ENCODE peak calls at places on chromosomes 2 and 18, in five cellular contexts. One of them, this sample, is unnamed. For H3K36me3, the result is how much of the 10 kb centered on the place peaks cover.

GRCh38 chr2:176814740-176815367 is 397.7 kb upstream of the HNRNPA3 start:
- DNase-seq in fibroblast of lung: peak
- DNase-seq in CD8-positive, alpha-beta T cell: no peak
- DNase-seq in HCT116: peak
- DNase-seq in right lobe of liver: no peak
- DNase-seq in this sample: peak

GRCh38 chr2:111062417-111062816 is 58.3 kb upstream of the BCL2L11 start:
- DNase-seq in fibroblast of lung: no peak
- DNase-seq in CD8-positive, alpha-beta T cell: no peak
- DNase-seq in HCT116: no peak
- DNase-seq in right lobe of liver: no peak
- DNase-seq in this sample: no peak

GRCh38 chr18:30522288-30522929 is 520.1 kb downstream of the DSC3 start:
- DNase-seq in fibroblast of lung: no peak
- DNase-seq in CD8-positive, alpha-beta T cell: no peak
- DNase-seq in HCT116: no peak
- DNase-seq in right lobe of liver: no peak
- DNase-seq in this sample: no peak

GRCh38 chr2:217071416-217071815 is 211.6 kb upstream of the TNP1 start:
- DNase-seq in fibroblast of lung: no peak
- DNase-seq in CD8-positive, alpha-beta T cell: no peak
- DNase-seq in HCT116: no peak
- DNase-seq in right lobe of liver: no peak
- DNase-seq in this sample: no peak

GRCh38 chr2:40343904-40344303 is 108.0 kb downstream of the SLC8A1 start:
- DNase-seq in fibroblast of lung: peak
- DNase-seq in CD8-positive, alpha-beta T cell: no peak
- DNase-seq in HCT116: no peak
- DNase-seq in right lobe of liver: no peak
- DNase-seq in this sample: peak

GRCh38 chr2:64114063-64114911 is 29.9 kb downstream of the PELI1 start:
- DNase-seq in fibroblast of lung: peak
- DNase-seq in CD8-positive, alpha-beta T cell: no peak
- DNase-seq in HCT116: no peak
- DNase-seq in right lobe of liver: no peak
- DNase-seq in this sample: peak

GRCh38 chr2:9160732-9161131 is 45.9 kb upstream of the ASAP2 start:
- DNase-seq in fibroblast of lung: no peak
- DNase-seq in CD8-positive, alpha-beta T cell: no peak
- DNase-seq in HCT116: no peak
- DNase-seq in right lobe of liver: no peak
- DNase-seq in this sample: no peak

GRCh38 chr18:51342815-51343214 is 145.3 kb upstream of the MEX3C start:
- DNase-seq in fibroblast of lung: peak
- DNase-seq in CD8-positive, alpha-beta T cell: no peak
- DNase-seq in HCT116: no peak
- DNase-seq in right lobe of liver: no peak
- DNase-seq in this sample: peak

GRCh38 chr2:1754046-1754445 is 9.7 kb upstream of the PXDN start:
- DNase-seq in fibroblast of lung: no peak
- DNase-seq in CD8-positive, alpha-beta T cell: peak
- DNase-seq in HCT116: no peak
- DNase-seq in right lobe of liver: no peak
- DNase-seq in this sample: no peak

GRCh38 chr2:43438858-43439655 is 156.8 kb downstream of the THADA start:
- DNase-seq in fibroblast of lung: peak
- DNase-seq in CD8-positive, alpha-beta T cell: no peak
- DNase-seq in HCT116: no peak
- DNase-seq in right lobe of liver: no peak
- DNase-seq in this sample: no peak

GRCh38 chr2:235638541-235639192 is 144.8 kb downstream of the AGAP1 start:
- DNase-seq in fibroblast of lung: no peak
- DNase-seq in CD8-positive, alpha-beta T cell: no peak
- DNase-seq in HCT116: no peak
- DNase-seq in right lobe of liver: no peak
- DNase-seq in this sample: no peak

GRCh38 chr2:157872791-157873190 is 3.3 kb downstream of the ACVR1 start:
- DNase-seq in fibroblast of lung: no peak
- DNase-seq in CD8-positive, alpha-beta T cell: no peak
- DNase-seq in HCT116: no peak
- DNase-seq in right lobe of liver: no peak
- DNase-seq in this sample: no peak

GRCh38 chr18:64380117-64380516 is 231.2 kb upstream of the LINC00305 start:
- DNase-seq in fibroblast of lung: no peak
- DNase-seq in CD8-positive, alpha-beta T cell: no peak
- DNase-seq in HCT116: no peak
- DNase-seq in right lobe of liver: no peak
- DNase-seq in this sample: no peak

GRCh38 chr2:36379710-36380448 is 24.3 kb downstream of the CRIM1 start:
- DNase-seq in fibroblast of lung: peak
- DNase-seq in CD8-positive, alpha-beta T cell: no peak
- DNase-seq in HCT116: no peak
- DNase-seq in right lobe of liver: no peak
- DNase-seq in this sample: peak

GRCh38 chr2:36492216-36492945 is 105.6 kb downstream of the FEZ2 start:
- DNase-seq in fibroblast of lung: peak
- DNase-seq in CD8-positive, alpha-beta T cell: no peak
- DNase-seq in HCT116: no peak
- DNase-seq in right lobe of liver: no peak
- DNase-seq in this sample: peak

GRCh38 chr2:176083796-176084261 is at the start of gene EVX2:
- DNase-seq in fibroblast of lung: no peak
- DNase-seq in CD8-positive, alpha-beta T cell: no peak
- DNase-seq in HCT116: no peak
- DNase-seq in right lobe of liver: no peak
- DNase-seq in this sample: no peak

GRCh38 chr2:236889081-236889780 is 196.5 kb upstream of the COPS8 start:
- DNase-seq in fibroblast of lung: no peak
- DNase-seq in CD8-positive, alpha-beta T cell: no peak
- DNase-seq in HCT116: no peak
- DNase-seq in right lobe of liver: no peak
- DNase-seq in this sample: no peak

GRCh38 chr2:65932571-65932970 is 500.2 kb upstream of the SPRED2 start:
- DNase-seq in fibroblast of lung: no peak
- DNase-seq in CD8-positive, alpha-beta T cell: no peak
- DNase-seq in HCT116: no peak
- DNase-seq in right lobe of liver: no peak
- DNase-seq in this sample: no peak

GRCh38 chr2:227862227-227862740 is 9.1 kb upstream of the DAW1 start:
- DNase-seq in fibroblast of lung: peak
- DNase-seq in CD8-positive, alpha-beta T cell: no peak
- DNase-seq in HCT116: peak
- DNase-seq in right lobe of liver: no peak
- DNase-seq in this sample: no peak

GRCh38 chr2:98772531-98772930 is 41.6 kb upstream of the MGAT4A start:
- DNase-seq in fibroblast of lung: peak
- DNase-seq in CD8-positive, alpha-beta T cell: no peak
- DNase-seq in HCT116: no peak
- DNase-seq in right lobe of liver: no peak
- DNase-seq in this sample: peak

GRCh38 chr2:98769784-98770183 is 38.9 kb upstream of the MGAT4A start:
- DNase-seq in fibroblast of lung: no peak
- DNase-seq in CD8-positive, alpha-beta T cell: peak
- DNase-seq in HCT116: no peak
- DNase-seq in right lobe of liver: no peak
- DNase-seq in this sample: no peak

GRCh38 chr2:98771771-98772521 is 41.0 kb upstream of the MGAT4A start:
- DNase-seq in fibroblast of lung: peak
- DNase-seq in CD8-positive, alpha-beta T cell: peak
- DNase-seq in HCT116: no peak
- DNase-seq in right lobe of liver: no peak
- DNase-seq in this sample: peak

GRCh38 chr2:98773169-98773568 is 42.2 kb upstream of the MGAT4A start:
- DNase-seq in fibroblast of lung: no peak
- DNase-seq in CD8-positive, alpha-beta T cell: no peak
- DNase-seq in HCT116: no peak
- DNase-seq in right lobe of liver: no peak
- DNase-seq in this sample: no peak

DNA sequence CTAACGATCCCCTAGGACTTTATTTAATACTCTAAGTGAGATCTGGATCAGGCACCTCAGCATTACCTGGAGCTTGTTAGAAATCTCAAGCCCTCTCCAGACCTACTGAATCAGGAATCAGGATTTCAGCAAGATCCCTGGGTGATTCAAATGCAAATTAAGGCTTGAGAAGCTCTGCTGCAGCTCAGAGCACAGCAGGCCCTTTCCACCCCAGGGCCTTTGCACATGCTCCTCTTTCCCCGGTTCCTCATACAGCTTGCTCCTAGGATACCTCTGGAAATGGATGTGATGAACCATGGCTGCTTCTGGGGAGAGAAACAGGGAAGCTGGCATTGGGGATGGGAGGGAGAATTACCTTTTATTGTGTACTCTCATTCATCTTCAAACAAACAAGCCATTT is 40.3 kb upstream of the MGAT4A start:
- DNase-seq in fibroblast of lung: no peak
- DNase-seq in CD8-positive, alpha-beta T cell: peak
- DNase-seq in HCT116: no peak
- DNase-seq in right lobe of liver: no peak
- DNase-seq in this sample: no peak
- H3K4me3 ChIP-seq in fibroblast of lung: no peak
- H3K4me3 ChIP-seq in CD8-positive, alpha-beta T cell: peak
- H3K4me3 ChIP-seq in HCT116: no peak
- H3K4me3 ChIP-seq in right lobe of liver: no peak
- H3K4me3 ChIP-seq in this sample: no peak

GRCh38 chr18:2589345-2590060 is 18.1 kb downstream of the NDC80 start:
- DNase-seq in fibroblast of lung: peak
- DNase-seq in CD8-positive, alpha-beta T cell: no peak
- DNase-seq in HCT116: peak
- DNase-seq in right lobe of liver: no peak
- DNase-seq in this sample: no peak

GRCh38 chr18:2587788-2588187 is 16.4 kb downstream of the NDC80 start:
- DNase-seq in fibroblast of lung: no peak
- DNase-seq in CD8-positive, alpha-beta T cell: no peak
- DNase-seq in HCT116: no peak
- DNase-seq in right lobe of liver: no peak
- DNase-seq in this sample: no peak

GRCh38 chr18:2590303-2590702 is 18.9 kb downstream of the NDC80 start:
- DNase-seq in fibroblast of lung: no peak
- DNase-seq in CD8-positive, alpha-beta T cell: no peak
- DNase-seq in HCT116: no peak
- DNase-seq in right lobe of liver: no peak
- DNase-seq in this sample: no peak

GRCh38 chr18:2588666-2589344 is 17.4 kb downstream of the NDC80 start:
- DNase-seq in fibroblast of lung: no peak
- DNase-seq in CD8-positive, alpha-beta T cell: no peak
- DNase-seq in HCT116: no peak
- DNase-seq in right lobe of liver: no peak
- DNase-seq in this sample: no peak
- H3K36me3 ChIP-seq in fibroblast of lung: under half
- H3K36me3 ChIP-seq in CD8-positive, alpha-beta T cell: under half
- H3K36me3 ChIP-seq in HCT116: half or more
- H3K36me3 ChIP-seq in right lobe of liver: under half
- H3K36me3 ChIP-seq in this sample: under half

DNA sequence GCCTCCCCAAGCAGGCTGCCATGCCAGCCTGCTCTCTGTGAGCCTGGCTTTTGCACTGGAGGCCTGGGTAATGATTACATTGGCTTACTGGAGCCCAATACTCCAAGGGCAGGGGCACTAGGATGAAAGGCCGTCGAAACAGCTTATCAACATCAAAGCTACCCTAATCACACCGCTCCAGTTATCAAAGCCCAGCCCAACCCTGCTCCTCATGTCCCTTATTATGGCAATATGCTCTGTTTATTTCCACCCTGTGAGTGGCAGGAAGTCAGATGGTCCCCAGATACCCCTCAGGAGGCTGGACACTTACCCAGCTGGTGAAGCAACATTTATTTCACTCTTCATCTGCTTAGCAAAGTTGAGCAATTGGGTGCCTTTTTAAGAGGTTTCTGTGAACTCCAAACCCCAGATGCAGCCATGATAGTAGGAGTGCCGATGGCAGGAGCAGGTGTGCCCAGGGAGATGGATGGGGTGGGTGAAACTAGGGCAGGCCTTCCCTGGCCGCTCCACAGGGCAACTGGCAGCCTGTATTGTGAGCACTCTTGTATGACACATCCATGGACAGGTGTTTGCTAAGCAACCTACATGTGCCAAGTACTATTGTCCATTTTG is 97.2 kb upstream of the ITGA6 start:
- DNase-seq in fibroblast of lung: no peak
- DNase-seq in CD8-positive, alpha-beta T cell: no peak
- DNase-seq in HCT116: no peak
- DNase-seq in right lobe of liver: no peak
- DNase-seq in this sample: no peak
- H3K27ac ChIP-seq in fibroblast of lung: no peak
- H3K27ac ChIP-seq in CD8-positive, alpha-beta T cell: no peak
- H3K27ac ChIP-seq in HCT116: no peak
- H3K27ac ChIP-seq in right lobe of liver: no peak
- H3K27ac ChIP-seq in this sample: no peak

GRCh38 chr2:160427629-160428424 is 65.8 kb downstream of the RBMS1 start:
- DNase-seq in fibroblast of lung: peak
- DNase-seq in CD8-positive, alpha-beta T cell: peak
- DNase-seq in HCT116: no peak
- DNase-seq in right lobe of liver: no peak
- DNase-seq in this sample: peak
- H3K4me3 ChIP-seq in fibroblast of lung: peak
- H3K4me3 ChIP-seq in CD8-positive, alpha-beta T cell: peak
- H3K4me3 ChIP-seq in HCT116: no peak
- H3K4me3 ChIP-seq in right lobe of liver: no peak
- H3K4me3 ChIP-seq in this sample: peak

GRCh38 chr18:73683618-73684238 is 463.9 kb downstream of the FBXO15 start:
- DNase-seq in fibroblast of lung: peak
- DNase-seq in CD8-positive, alpha-beta T cell: no peak
- DNase-seq in HCT116: no peak
- DNase-seq in right lobe of liver: no peak
- DNase-seq in this sample: peak
- H3K36me3 ChIP-seq in fibroblast of lung: under half
- H3K36me3 ChIP-seq in CD8-positive, alpha-beta T cell: under half
- H3K36me3 ChIP-seq in HCT116: under half
- H3K36me3 ChIP-seq in right lobe of liver: under half
- H3K36me3 ChIP-seq in this sample: under half

GRCh38 chr2:85162746-85163301 is 29.6 kb downstream of the TCF7L1 start:
- DNase-seq in fibroblast of lung: peak
- DNase-seq in CD8-positive, alpha-beta T cell: no peak
- DNase-seq in HCT116: no peak
- DNase-seq in right lobe of liver: no peak
- DNase-seq in this sample: peak
- H3K27ac ChIP-seq in fibroblast of lung: no peak
- H3K27ac ChIP-seq in CD8-positive, alpha-beta T cell: no peak
- H3K27ac ChIP-seq in HCT116: no peak
- H3K27ac ChIP-seq in right lobe of liver: peak
- H3K27ac ChIP-seq in this sample: peak

DNA sequence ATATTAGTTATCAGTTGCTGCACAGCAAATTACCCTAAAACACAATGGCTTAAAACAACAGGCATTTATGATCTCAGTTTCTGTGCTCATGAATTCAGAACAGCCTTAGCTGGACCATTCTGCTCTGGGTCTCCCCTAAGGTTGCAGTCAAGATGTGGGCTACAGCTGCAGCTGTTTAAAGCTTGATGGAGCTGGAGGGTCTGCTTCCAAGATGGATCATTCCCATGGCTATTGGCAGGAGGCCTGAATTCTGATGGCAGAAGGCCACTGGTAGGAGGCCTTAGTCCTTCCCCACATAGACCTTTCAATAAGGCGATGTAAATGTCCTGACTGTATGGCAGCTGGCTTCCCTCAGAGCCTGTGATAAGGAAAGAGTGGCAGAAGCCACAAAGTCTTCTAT is 118.6 kb upstream of the SERPINE2 start:
- DNase-seq in fibroblast of lung: no peak
- DNase-seq in CD8-positive, alpha-beta T cell: no peak
- DNase-seq in HCT116: no peak
- DNase-seq in right lobe of liver: no peak
- DNase-seq in this sample: no peak
- H3K4me3 ChIP-seq in fibroblast of lung: no peak
- H3K4me3 ChIP-seq in CD8-positive, alpha-beta T cell: no peak
- H3K4me3 ChIP-seq in HCT116: no peak
- H3K4me3 ChIP-seq in right lobe of liver: no peak
- H3K4me3 ChIP-seq in this sample: no peak

GRCh38 chr2:70988726-70989648 is 5.7 kb downstream of the TEX261 start:
- DNase-seq in fibroblast of lung: no peak
- DNase-seq in CD8-positive, alpha-beta T cell: peak
- DNase-seq in HCT116: no peak
- DNase-seq in right lobe of liver: no peak
- DNase-seq in this sample: no peak
- H3K36me3 ChIP-seq in fibroblast of lung: under half
- H3K36me3 ChIP-seq in CD8-positive, alpha-beta T cell: under half
- H3K36me3 ChIP-seq in HCT116: under half
- H3K36me3 ChIP-seq in right lobe of liver: under half
- H3K36me3 ChIP-seq in this sample: under half

This sample was measured in astrocyte.